ENCODE peak calls at places on chromosomes 7 and 10, in nine cellular contexts. L, R, Q, X, Z, D, G, S and K are unnamed samples.
A peak's percentile ranks its signal among the peaks of the same experiment; 100 is the strongest.

GRCh38 chr7:140447841-140448240 is 31.5 kb downstream of the MKRN1 start:
- DNase-seq in Z (no peak), R (no peak), Q (no peak), G (no peak), L (no peak), S (no peak), D (no peak), X (no peak), K (no peak)

GRCh38 chr10:33808475-33808874 is 474.0 kb upstream of the NRP1 start:
- DNase-seq in S (no peak), D (no peak), Z (no peak), R (no peak), G (no peak), Q (no peak), L (no peak), X (no peak), K (no peak)

GRCh38 chr7:106041140-106041717 is 70.9 kb downstream of the SYPL1 start:
- DNase-seq in S (no peak), Q (peak; percentile 85), R (no peak), X (peak; percentile 29), G (no peak), L (peak; percentile 72), D (no peak), Z (no peak), K (peak; percentile 5)

GRCh38 chr7:31443457-31443856 is 70.4 kb upstream of the ITPRID1 start:
- DNase-seq in R (no peak), S (no peak), Z (no peak), G (peak; percentile 55), X (no peak), Q (peak; percentile 80), D (no peak), L (peak; percentile 63), K (no peak)

GRCh38 chr10:97762816-97763215 is 9.0 kb downstream of the SFRP5 start:
- DNase-seq in L (no peak), X (no peak), R (no peak), Z (peak; percentile 56), Q (peak; percentile 84), S (peak; percentile 26), G (no peak), D (no peak), K (no peak)

GRCh38 chr7:133081119-133081604 is 728 bp downstream of the CHCHD3 start:
- DNase-seq in X (no peak), R (no peak), Z (no peak), S (peak; percentile 26), Q (peak; percentile 49), D (peak; percentile 29), G (no peak), L (peak; percentile 7), K (no peak)

GRCh38 chr7:31954500-31954899 is 115.7 kb downstream of the PDE1C start:
- DNase-seq in Q (no peak), X (no peak), Z (no peak), R (no peak), D (no peak), S (no peak), G (no peak), L (no peak), K (no peak)

GRCh38 chr10:74293686-74294365 is 142.8 kb downstream of the ADK start:
- DNase-seq in S (no peak), Z (no peak), X (no peak), L (no peak), G (peak; percentile 88), Q (no peak), R (no peak), D (peak; percentile 26), K (no peak)

GRCh38 chr7:78492146-78492545 is 693.6 kb downstream of the PHTF2 start:
- DNase-seq in L (no peak), D (no peak), R (no peak), S (no peak), Q (no peak), Z (no peak), G (no peak), X (no peak), K (no peak)

GRCh38 chr10:89159761-89160160 is 47.4 kb downstream of the CH25H start:
- DNase-seq in X (no peak), D (no peak), Z (no peak), R (no peak), S (no peak), L (no peak), G (no peak), Q (no peak), K (no peak)

GRCh38 chr7:139531094-139531493 is 7.6 kb downstream of the CLEC2L start:
- DNase-seq in Z (no peak), S (no peak), L (no peak), Q (no peak), R (no peak), G (no peak), X (no peak), D (no peak), K (no peak)

GRCh38 chr10:3805791-3806381 is 20.9 kb upstream of the KLF6 start:
- DNase-seq in L (peak; percentile 93), S (peak; percentile 34), G (peak; percentile 75), R (peak; percentile 72), Z (no peak), D (peak; percentile 74), X (no peak), Q (no peak), K (peak; percentile 72)

GRCh38 chr10:78817804-78818203 is 251.0 kb upstream of the ZMIZ1 start:
- DNase-seq in L (no peak), D (no peak), X (no peak), Q (no peak), R (no peak), G (no peak), Z (no peak), S (no peak), K (no peak)

GRCh38 chr10:78817361-78817760 is 251.4 kb upstream of the ZMIZ1 start:
- DNase-seq in D (no peak), X (no peak), G (peak; percentile 51), S (no peak), R (no peak), L (no peak), Q (no peak), Z (no peak), K (no peak)

GRCh38 chr10:78814430-78814806 is 254.3 kb upstream of the ZMIZ1 start:
- DNase-seq in Z (no peak), X (no peak), L (no peak), D (no peak), G (no peak), Q (no peak), S (no peak), R (no peak), K (no peak)

GRCh38 chr10:78813526-78814429 is 255.0 kb upstream of the ZMIZ1 start:
- DNase-seq in G (no peak), D (no peak), Z (no peak), Q (no peak), L (no peak), R (no peak), S (no peak), X (no peak), K (no peak)

DNA sequence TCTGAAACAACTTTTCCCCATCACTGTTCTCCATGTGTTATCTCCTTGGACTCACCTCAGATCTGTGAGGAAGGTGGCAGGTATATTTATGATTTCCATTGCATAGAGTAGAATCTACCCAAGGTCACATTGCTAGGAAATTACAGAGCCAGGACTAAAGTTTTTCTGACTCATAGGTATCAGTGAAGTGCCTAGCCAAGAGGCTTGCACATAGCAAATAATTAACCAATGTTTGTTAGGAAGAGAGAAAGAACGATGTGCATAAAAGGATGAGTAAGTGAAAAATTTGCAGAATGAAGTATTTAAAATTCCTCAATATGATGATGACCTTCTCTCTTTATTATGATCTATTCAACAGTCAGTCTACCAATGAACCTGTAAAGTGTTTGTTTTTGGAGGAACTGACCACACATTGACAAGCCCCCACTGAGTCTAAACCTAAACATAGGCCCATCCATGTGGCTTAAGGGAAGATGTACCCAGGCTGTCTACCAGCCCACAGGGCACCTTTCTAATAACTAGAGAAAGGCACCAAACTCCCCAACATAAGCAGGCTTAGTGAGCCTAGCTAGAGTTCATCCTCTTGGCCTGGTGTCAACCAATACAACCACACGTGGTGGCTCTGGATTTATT is 252.9 kb upstream of the ZMIZ1 start:
- DNase-seq in R (no peak), L (no peak), Z (no peak), D (no peak), S (no peak), X (no peak), G (no peak), Q (no peak), K (no peak)
- H3K27ac ChIP-seq in R (no peak overlapping the region), L (no peak overlapping the region), Z (no peak overlapping the region), D (no peak overlapping the region), S (no peak overlapping the region), X (no peak overlapping the region), G (no peak overlapping the region), Q (no peak overlapping the region), K (no peak overlapping the region)

DNA sequence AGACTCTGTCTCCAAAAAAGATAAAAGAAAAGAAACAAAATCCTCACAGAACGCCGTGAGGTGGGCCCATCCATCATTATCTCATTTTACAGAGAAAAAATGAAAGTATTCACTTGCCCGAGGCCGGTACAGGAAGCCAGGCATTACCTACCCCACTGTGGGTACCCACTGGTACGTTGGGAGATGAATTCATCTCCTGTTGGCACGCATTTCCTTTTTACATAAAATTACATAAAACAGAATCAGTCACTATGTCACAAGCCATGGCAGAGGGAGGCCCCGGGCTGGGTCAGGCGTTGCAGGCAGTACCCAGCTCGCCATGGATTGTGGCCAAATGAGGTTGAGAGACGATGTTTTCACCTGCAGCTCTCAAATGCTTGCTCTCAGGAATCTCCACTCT is 38.6 kb upstream of the TNRC18 start:
- DNase-seq in X (peak; percentile 43), G (no peak), D (no peak), R (no peak), Z (no peak), L (no peak), S (no peak), Q (no peak), K (no peak)
- H3K9me3 ChIP-seq in X (no peaks in the 10 kb centered on the region), G (no peaks in the 10 kb centered on the region), D (no peaks in the 10 kb centered on the region), R (no peaks in the 10 kb centered on the region), Z (no peaks in the 10 kb centered on the region), L (no peaks in the 10 kb centered on the region), S (no peaks in the 10 kb centered on the region), Q (no peaks in the 10 kb centered on the region), K (no peaks in the 10 kb centered on the region)

DNA sequence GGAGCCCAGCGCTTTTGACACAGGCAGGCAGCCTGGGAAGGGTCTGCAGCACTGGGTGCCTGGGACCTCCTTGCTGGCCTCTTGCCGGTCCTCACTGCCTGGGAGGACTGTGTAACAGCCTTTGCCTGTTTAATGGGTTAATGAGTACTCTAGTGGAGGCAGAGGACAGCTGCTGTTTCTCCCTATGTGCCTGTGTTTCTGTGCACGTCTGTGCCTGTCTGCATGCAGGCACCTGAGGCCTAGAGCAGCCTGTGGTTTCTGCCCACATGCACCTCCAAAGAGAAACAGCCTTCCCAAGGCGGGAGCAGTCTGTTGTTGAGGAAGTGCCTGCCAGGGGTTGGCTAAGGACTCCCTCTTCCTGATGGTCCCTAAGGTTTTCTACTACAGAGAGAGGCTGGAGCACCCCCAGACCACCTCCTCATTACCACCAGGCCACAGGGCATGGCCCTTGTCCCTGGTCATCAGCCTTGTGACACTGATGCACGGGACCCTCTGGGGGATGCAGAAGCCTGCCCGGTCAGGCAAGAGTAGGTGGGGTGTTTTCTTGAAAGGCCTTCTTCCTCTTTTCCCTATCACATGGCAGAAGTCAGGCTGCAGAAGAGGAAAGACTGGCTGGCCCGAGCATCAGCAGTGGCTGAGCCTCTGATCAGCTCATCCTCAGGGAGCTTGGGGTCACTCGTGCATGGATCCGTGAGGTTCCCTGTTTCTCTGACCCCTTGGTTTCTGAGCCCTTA is 14.3 kb downstream of the SLC29A3 start:
- DNase-seq in X (no peak), G (no peak), R (no peak), Q (no peak), D (no peak), S (no peak), L (no peak), Z (no peak), K (no peak)
- H3K27ac ChIP-seq in X (no peak overlapping the region), G (no peak overlapping the region), R (no peak overlapping the region), Q (no peak overlapping the region), D (no peak overlapping the region), S (no peak overlapping the region), L (no peak overlapping the region), Z (no peak overlapping the region), K (no peak overlapping the region)

GRCh38 chr7:98643232-98643985 is 26.3 kb downstream of the NPTX2 start:
- DNase-seq in S (no peak), Z (no peak), D (no peak), R (no peak), L (peak; percentile 49), X (no peak), Q (no peak), G (no peak), K (no peak)
- H3K9me3 ChIP-seq in S (peaks cover 13% of the 10 kb centered on the region), Z (no peaks in the 10 kb centered on the region), D (peaks cover 5% of the 10 kb centered on the region), R (no peaks in the 10 kb centered on the region), L (peaks cover 9% of the 10 kb centered on the region), X (no peaks in the 10 kb centered on the region), Q (no peaks in the 10 kb centered on the region), G (no peaks in the 10 kb centered on the region), K (no peaks in the 10 kb centered on the region)